ENCODE peak calls at places on chromosomes 5 and 9, in ten cellular contexts. B, V, D, R, E, T, I, L, J and X are unnamed samples.

GRCh38 chr5:107247427-107247826 is 423.3 kb downstream of the EFNA5 start:
- DNase-seq in B (no peak), V (no peak), D (no peak), R (no peak), E (no peak), T (no peak), I (peak), L (peak), J (peak), X (no peak)

GRCh38 chr5:143402464-143403356 is 776 bp downstream of the NR3C1 start:
- DNase-seq in B (peak), V (peak), D (peak), R (peak), E (no peak), T (no peak), I (peak), L (peak), J (peak), X (no peak)

GRCh38 chr5:35903631-35904203 is 34.7 kb downstream of the CAPSL start:
- DNase-seq in B (no peak), V (no peak), D (no peak), R (no peak), E (no peak), T (no peak), I (no peak), L (no peak), J (no peak), X (no peak)

GRCh38 chr5:173675287-173675996 is 59.0 kb upstream of the BOD1 start:
- DNase-seq in B (no peak), V (no peak), D (no peak), R (no peak), E (no peak), T (no peak), I (no peak), L (no peak), J (no peak), X (no peak)

GRCh38 chr5:110549301-110549700 is 177.2 kb downstream of the TMEM232 start:
- DNase-seq in B (no peak), V (no peak), D (no peak), R (no peak), E (no peak), T (no peak), I (no peak), L (peak), J (peak), X (no peak)

GRCh38 chr9:114271556-114272510 is 51.1 kb upstream of the ORM1 start:
- DNase-seq in B (peak), V (peak), D (peak), R (peak), E (peak), T (peak), I (peak), L (peak), J (peak), X (no peak)

GRCh38 chr5:1793301-1793740 is 6.3 kb downstream of the MRPL36 start:
- DNase-seq in B (no peak), V (no peak), D (no peak), R (no peak), E (peak), T (no peak), I (peak), L (no peak), J (peak), X (no peak)

GRCh38 chr5:173538654-173539053 is 77.8 kb downstream of the BOD1 start:
- DNase-seq in B (no peak), V (no peak), D (no peak), R (no peak), E (no peak), T (no peak), I (no peak), L (no peak), J (no peak), X (no peak)

GRCh38 chr9:125883548-125883947 is 136.4 kb downstream of the PBX3 start:
- DNase-seq in B (no peak), V (no peak), D (no peak), R (no peak), E (no peak), T (no peak), I (no peak), L (no peak), J (no peak), X (no peak)

GRCh38 chr9:110912701-110913291 is 125.5 kb downstream of the LPAR1 start:
- DNase-seq in B (no peak), V (no peak), D (no peak), R (peak), E (peak), T (no peak), I (peak), L (no peak), J (peak), X (no peak)

GRCh38 chr5:1555808-1556681 is 32.3 kb upstream of the LPCAT1 start:
- DNase-seq in B (no peak), V (no peak), D (no peak), R (no peak), E (no peak), T (no peak), I (no peak), L (no peak), J (no peak), X (no peak)

GRCh38 chr5:31751620-31752019 is 112.7 kb downstream of the PDZD2 start:
- DNase-seq in B (no peak), V (no peak), D (no peak), R (no peak), E (no peak), T (no peak), I (no peak), L (no peak), J (no peak), X (no peak)

GRCh38 chr9:134535171-134535570 is 106.4 kb upstream of the COL5A1 start:
- DNase-seq in B (no peak), V (no peak), D (no peak), R (no peak), E (no peak), T (no peak), I (no peak), L (no peak), J (no peak), X (no peak)

GRCh38 chr9:134534661-134535080 is 106.9 kb upstream of the COL5A1 start:
- DNase-seq in B (no peak), V (no peak), D (no peak), R (no peak), E (peak), T (no peak), I (peak), L (no peak), J (no peak), X (no peak)

GRCh38 chr9:134536931-134537330 is 104.7 kb upstream of the COL5A1 start:
- DNase-seq in B (no peak), V (no peak), D (peak), R (no peak), E (no peak), T (no peak), I (no peak), L (no peak), J (no peak), X (no peak)

GRCh38 chr9:134537891-134538520 is 103.6 kb upstream of the COL5A1 start:
- DNase-seq in B (no peak), V (no peak), D (peak), R (no peak), E (no peak), T (no peak), I (no peak), L (no peak), J (no peak), X (no peak)

GRCh38 chr9:134536101-134536900 is 105.3 kb upstream of the COL5A1 start:
- DNase-seq in B (peak), V (no peak), D (peak), R (no peak), E (peak), T (no peak), I (peak), L (no peak), J (peak), X (peak)
- H3K4me3 ChIP-seq in B (no peak), V (no peak), D (no peak), R (no peak), E (no peak), T (no peak), I (no peak), L (no peak), J (no peak), X (no peak)

GRCh38 chr5:96439477-96440184 is 6.6 kb upstream of the PCSK1 start:
- DNase-seq in B (no peak), V (no peak), D (no peak), R (no peak), E (no peak), T (no peak), I (peak), L (no peak), J (peak), X (no peak)
- TF ChIP-seq CTCF in B (no peak), V (no peak), D (no peak), R (peak), E (no peak), T (no peak), I (no peak), L (no peak), J (peak), X (no peak)

GRCh38 chr9:127779136-127779981 is 893 bp upstream of the SH2D3C start:
- DNase-seq in B (no peak), V (no peak), D (no peak), R (no peak), E (no peak), T (no peak), I (peak), L (peak), J (peak), X (no peak)
- H3K4me3 ChIP-seq in B (no peak), V (no peak), D (no peak), R (no peak), E (no peak), T (no peak), I (no peak), L (no peak), J (no peak), X (no peak)

GRCh38 chr5:180469866-180470265 is 24.3 kb upstream of the CNOT6 start:
- DNase-seq in B (no peak), V (no peak), D (no peak), R (no peak), E (no peak), T (no peak), I (no peak), L (no peak), J (no peak), X (no peak)

GRCh38 chr5:180470361-180470760 is 23.8 kb upstream of the CNOT6 start:
- DNase-seq in B (no peak), V (no peak), D (no peak), R (no peak), E (no peak), T (no peak), I (no peak), L (no peak), J (no peak), X (no peak)

GRCh38 chr5:180472269-180472668 is 21.9 kb upstream of the CNOT6 start:
- DNase-seq in B (no peak), V (no peak), D (no peak), R (no peak), E (no peak), T (no peak), I (no peak), L (no peak), J (no peak), X (no peak)

GRCh38 chr5:180471866-180472265 is 22.3 kb upstream of the CNOT6 start:
- DNase-seq in B (no peak), V (no peak), D (no peak), R (no peak), E (no peak), T (no peak), I (no peak), L (no peak), J (no peak), X (no peak)

DNA sequence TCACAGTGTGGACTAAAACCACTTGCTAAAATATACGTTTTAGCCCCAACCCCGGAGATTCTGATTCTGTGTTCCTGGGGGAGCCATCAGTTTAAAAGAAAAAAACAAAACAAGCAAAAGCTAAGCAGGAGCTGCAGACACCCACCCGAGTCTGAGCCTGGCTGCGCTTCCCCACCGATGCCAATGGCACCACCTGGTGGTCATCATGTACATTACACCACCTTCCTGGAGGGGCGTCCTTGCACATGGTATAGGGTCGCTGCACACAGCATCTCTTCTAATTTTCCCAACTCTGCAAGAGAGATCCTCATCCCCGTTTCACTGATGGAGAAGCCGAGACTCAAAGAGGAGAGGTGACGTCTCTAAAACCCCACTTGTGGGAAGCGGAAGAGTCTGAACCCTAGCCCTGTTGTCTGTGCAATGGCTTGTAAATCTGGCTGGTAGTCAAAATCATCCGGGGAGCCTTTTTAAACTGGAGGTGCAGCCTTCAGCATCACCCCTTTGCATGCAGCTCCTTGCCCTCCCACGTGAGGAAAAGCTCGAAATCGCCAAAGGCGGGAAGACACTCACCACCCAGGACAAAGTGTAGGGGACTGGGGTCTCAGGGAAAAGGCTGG is 23.1 kb upstream of the CNOT6 start:
- DNase-seq in B (peak), V (peak), D (no peak), R (peak), E (peak), T (peak), I (peak), L (peak), J (peak), X (no peak)
- TF ChIP-seq CTCF in B (peak), V (peak), D (peak), R (peak), E (peak), T (peak), I (peak), L (peak), J (peak), X (peak)

GRCh38 chr5:88484367-88484766 is 215.7 kb upstream of the TMEM161B start:
- DNase-seq in B (no peak), V (no peak), D (no peak), R (no peak), E (peak), T (no peak), I (no peak), L (no peak), J (no peak), X (no peak)
- H3K4me3 ChIP-seq in B (no peak), V (no peak), D (no peak), R (no peak), E (peak), T (no peak), I (no peak), L (no peak), J (no peak), X (no peak)

GRCh38 chr9:136623016-136623848 is 39.5 kb upstream of the EGFL7 start:
- DNase-seq in B (no peak), V (no peak), D (no peak), R (no peak), E (no peak), T (no peak), I (no peak), L (peak), J (no peak), X (no peak)
- TF ChIP-seq CTCF in B (no peak), V (no peak), D (no peak), R (no peak), E (no peak), T (no peak), I (peak), L (no peak), J (no peak), X (no peak)

DNA sequence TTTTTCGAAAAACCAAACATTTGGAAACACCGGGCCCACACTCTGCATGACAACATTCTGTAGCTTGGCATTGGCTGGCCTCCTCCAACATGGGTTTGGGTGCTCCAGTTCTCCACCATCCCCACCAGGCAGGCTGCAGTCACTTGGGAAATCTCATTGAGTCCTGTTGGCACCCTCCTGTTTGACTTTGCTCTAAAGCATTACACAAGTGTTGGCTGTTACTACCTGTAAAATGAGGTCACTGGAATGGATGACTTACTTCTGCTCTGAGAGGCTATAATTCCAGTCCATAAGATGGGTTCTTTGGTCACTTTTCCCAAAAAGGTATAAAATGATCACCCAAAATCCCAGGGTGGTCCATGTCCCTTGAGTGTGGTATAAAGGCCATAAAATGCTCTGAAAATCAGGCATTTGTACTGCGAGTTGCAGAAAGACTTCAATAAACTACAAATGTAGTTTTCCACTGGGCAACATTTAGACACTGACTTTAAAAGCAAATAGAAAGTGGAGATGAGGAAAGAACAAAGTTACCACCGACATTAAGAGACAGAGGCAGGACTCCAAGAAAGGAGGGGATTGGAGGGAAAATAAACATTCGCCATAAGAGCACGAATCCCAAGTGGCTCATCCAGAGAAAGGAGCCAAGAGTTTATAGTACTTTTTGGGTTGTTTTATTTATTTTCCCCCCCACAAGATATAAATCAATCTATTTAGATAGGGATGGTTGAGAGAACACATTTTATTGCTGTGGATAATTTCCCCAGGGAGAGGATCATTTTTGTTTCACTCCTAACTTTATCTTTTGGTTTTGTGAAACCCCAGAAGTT is 295.1 kb downstream of the TLE1 start:
- DNase-seq in B (no peak), V (no peak), D (no peak), R (no peak), E (no peak), T (no peak), I (peak), L (no peak), J (peak), X (no peak)
- H3K4me3 ChIP-seq in B (no peak), V (no peak), D (no peak), R (no peak), E (no peak), T (no peak), I (no peak), L (no peak), J (no peak), X (no peak)

GRCh38 chr9:124861342-124862229 is at the start of the genes ARPC5L and RPL35:
- DNase-seq in B (peak), V (peak), D (peak), R (peak), E (peak), T (peak), I (peak), L (peak), J (peak), X (peak)
- TF ChIP-seq CTCF in B (peak), V (no peak), D (no peak), R (no peak), E (no peak), T (no peak), I (peak), L (peak), J (no peak), X (peak)

GRCh38 chr9:123113185-123113584 is 79.7 kb downstream of the GPR21 start:
- DNase-seq in B (no peak), V (no peak), D (no peak), R (no peak), E (no peak), T (no peak), I (no peak), L (no peak), J (no peak), X (no peak)

GRCh38 chr9:123109540-123110279 is 76.2 kb downstream of the GPR21 start:
- DNase-seq in B (no peak), V (no peak), D (no peak), R (no peak), E (no peak), T (no peak), I (no peak), L (no peak), J (no peak), X (no peak)

GRCh38 chr9:123111427-123111826 is 78.0 kb downstream of the GPR21 start:
- DNase-seq in B (no peak), V (no peak), D (no peak), R (no peak), E (no peak), T (no peak), I (no peak), L (peak), J (no peak), X (no peak)

GRCh38 chr9:123115146-123115913 is 81.9 kb downstream of the GPR21 start:
- DNase-seq in B (no peak), V (no peak), D (no peak), R (no peak), E (no peak), T (no peak), I (no peak), L (no peak), J (no peak), X (no peak)

DNA sequence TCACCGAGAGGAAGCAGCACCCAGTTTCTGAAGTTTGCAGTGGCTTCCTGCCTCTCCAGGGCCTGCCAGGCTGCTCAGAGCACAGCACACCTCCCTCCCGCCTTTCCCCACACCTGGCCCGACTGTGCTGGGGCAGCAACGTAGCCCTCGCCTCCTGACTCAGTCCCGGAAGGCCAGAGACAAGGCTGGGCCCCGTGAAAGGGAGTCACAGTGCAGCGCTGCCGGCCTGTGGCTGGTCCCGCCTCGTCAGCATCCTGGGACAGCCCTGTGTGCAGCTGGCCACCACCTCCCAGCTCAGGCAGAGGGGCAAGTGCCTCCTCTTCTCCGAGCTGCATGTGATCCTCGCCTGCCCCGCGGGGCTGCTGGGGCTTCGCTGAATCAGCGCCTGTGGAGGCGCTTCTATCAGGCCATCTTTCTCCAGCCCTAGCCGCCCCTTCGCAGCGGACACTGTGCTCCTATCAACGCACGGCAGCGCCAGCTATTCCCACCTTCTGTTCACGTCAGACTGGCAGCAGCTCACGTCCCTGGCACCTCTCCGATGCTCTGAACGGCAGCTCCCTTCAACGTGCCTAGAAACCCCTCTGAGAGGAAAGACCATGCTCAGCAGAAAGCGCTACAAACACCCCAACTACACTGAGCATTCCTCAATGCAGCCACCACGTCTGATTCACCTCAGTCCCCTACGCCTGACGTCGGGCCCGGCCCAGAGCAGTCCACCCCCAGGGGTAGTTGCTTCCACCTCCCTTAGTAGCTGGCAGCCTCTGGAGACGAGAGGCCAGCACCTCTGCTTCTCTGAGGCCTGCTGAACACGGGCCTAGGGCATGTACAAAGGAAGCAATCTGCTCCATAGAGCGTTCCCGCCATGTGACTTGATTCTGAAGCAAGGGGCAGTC is 78.8 kb downstream of the GPR21 start:
- DNase-seq in B (no peak), V (peak), D (no peak), R (no peak), E (no peak), T (no peak), I (peak), L (peak), J (peak), X (no peak)
- H3K4me3 ChIP-seq in B (no peak), V (no peak), D (no peak), R (no peak), E (no peak), T (no peak), I (no peak), L (no peak), J (no peak), X (no peak)